ENCODE peak calls at places on chromosome 15, in six cellular contexts. H is PC-9, S is GM23248, B is fibroblast of pulmonary artery, O is AG08395, Y is heart left ventricle. D is an unnamed sample.

GRCh38 chr15:90697180-90697579 is 20.0 kb upstream of the BLM start:
- DNase-seq in H (no peak), S (no peak), B (no peak), O (no peak), Y (no peak), D (no peak)

GRCh38 chr15:97652700-97653167 is 307.8 kb upstream of the ARRDC4 start:
- DNase-seq in H (no peak), S (no peak), B (no peak), O (no peak), Y (no peak), D (no peak)

GRCh38 chr15:69337133-69337532 is 38.4 kb downstream of the PAQR5 start:
- DNase-seq in H (peak; percentile 41), S (peak; percentile 23), B (peak; percentile 33), O (peak; percentile 13), Y (no peak), D (peak; percentile 57)

GRCh38 chr15:78329625-78330024 is 10.5 kb upstream of the CRABP1 start:
- DNase-seq in H (peak; percentile 43), S (no peak), B (no peak), O (no peak), Y (no peak), D (no peak)

GRCh38 chr15:65957451-65957850 is 88.2 kb downstream of the RAB11A start:
- DNase-seq in H (no peak), S (no peak), B (no peak), O (no peak), Y (no peak), D (no peak)

GRCh38 chr15:40300367-40300766 is 7.4 kb downstream of the PLCB2 start:
- DNase-seq in H (no peak), S (no peak), B (no peak), O (no peak), Y (no peak), D (no peak)

GRCh38 chr15:77480859-77481258 is 60.2 kb downstream of the HMG20A start:
- DNase-seq in H (no peak), S (no peak), B (no peak), O (no peak), Y (no peak), D (no peak)

GRCh38 chr15:64343222-64343621 is 12.8 kb downstream of the CSNK1G1 start:
- DNase-seq in H (no peak), S (peak; percentile 70), B (no peak), O (peak; percentile 5), Y (no peak), D (no peak)

GRCh38 chr15:63246691-63247464 is 30.5 kb upstream of the APH1B start:
- DNase-seq in H (peak; percentile 87), S (peak; percentile 94), B (peak; percentile 90), O (peak; percentile 57), Y (no peak), D (no peak)

GRCh38 chr15:65384505-65384894 is 6.7 kb upstream of the IGDCC3 start:
- DNase-seq in H (no peak), S (no peak), B (no peak), O (no peak), Y (no peak), D (no peak)

GRCh38 chr15:80436511-80437307 is 32.5 kb downstream of the ARNT2 start:
- DNase-seq in H (peak; percentile 95), S (peak; percentile 80), B (peak; percentile 14), O (peak; percentile 29), Y (no peak), D (peak; percentile 70)

GRCh38 chr15:82832601-82833209 is 23.3 kb downstream of the WHAMM start:
- DNase-seq in H (peak; percentile 87), S (peak; percentile 95), B (peak; percentile 83), O (peak; percentile 93), Y (no peak), D (peak; percentile 64)

GRCh38 chr15:45320581-45320980 is 57.8 kb downstream of the GATM start:
- DNase-seq in H (peak; percentile 59), S (no peak), B (no peak), O (no peak), Y (no peak), D (peak; percentile 21)

GRCh38 chr15:74365619-74366445 is 1.6 kb downstream of the CYP11A1 start:
- DNase-seq in H (peak; percentile 44), S (peak; percentile 88), B (peak; percentile 61), O (peak; percentile 73), Y (no peak), D (no peak)

GRCh38 chr15:100338971-100339444 is 2.8 kb downstream of the ADAMTS17 start:
- DNase-seq in H (peak; percentile 52), S (peak; percentile 69), B (peak; percentile 89), O (peak; percentile 50), Y (peak; percentile 47), D (peak; percentile 37)

GRCh38 chr15:60343221-60343970 is 54.4 kb downstream of the ANXA2 start:
- DNase-seq in H (no peak), S (peak; percentile 49), B (no peak), O (no peak), Y (no peak), D (no peak)

GRCh38 chr15:51223771-51224229 is 114.6 kb downstream of the CYP19A1 start:
- DNase-seq in H (peak; percentile 45), S (peak; percentile 96), B (peak; percentile 78), O (peak; percentile 93), Y (no peak), D (peak; percentile 65)

GRCh38 chr15:73268457-73268856 is 100.3 kb downstream of the HCN4 start:
- DNase-seq in H (no peak), S (peak; percentile 14), B (no peak), O (no peak), Y (no peak), D (no peak)

GRCh38 chr15:31537770-31538592 is 211.3 kb downstream of the KLF13 start:
- DNase-seq in H (no peak), S (no peak), B (no peak), O (no peak), Y (no peak), D (no peak)

GRCh38 chr15:56918907-56919707 is 663 bp downstream of the TCF12 start:
- DNase-seq in H (peak; percentile 40), S (peak; percentile 91), B (peak; percentile 73), O (peak; percentile 62), Y (peak; percentile 74), D (no peak)

GRCh38 chr15:77507911-77508310 is 87.2 kb downstream of the HMG20A start:
- DNase-seq in H (no peak), S (peak; percentile 76), B (peak; percentile 86), O (peak; percentile 66), Y (peak; percentile 81), D (peak; percentile 41)

GRCh38 chr15:92049290-92050008 is 195.9 kb downstream of the SLCO3A1 start:
- DNase-seq in H (no peak), S (no peak), B (peak; percentile 6), O (no peak), Y (no peak), D (no peak)

GRCh38 chr15:43873651-43874050 is 46.8 kb downstream of the WDR76 start:
- DNase-seq in H (no peak), S (no peak), B (no peak), O (no peak), Y (no peak), D (no peak)

GRCh38 chr15:45650889-45651525 is 16.2 kb downstream of the SQOR start:
- DNase-seq in H (no peak), S (no peak), B (no peak), O (no peak), Y (no peak), D (no peak)

GRCh38 chr15:55494927-55495326 is 13.1 kb downstream of the DNAAF4 start:
- DNase-seq in H (no peak), S (no peak), B (no peak), O (no peak), Y (no peak), D (no peak)

GRCh38 chr15:100911086-100911485 is 8.1 kb upstream of the LRRK1 start:
- DNase-seq in H (no peak), S (no peak), B (no peak), O (no peak), Y (no peak), D (no peak)

GRCh38 chr15:38690737-38691332 is 126.2 kb upstream of the RASGRP1 start:
- DNase-seq in H (no peak), S (peak; percentile 78), B (peak; percentile 84), O (peak; percentile 57), Y (peak; percentile 40), D (peak; percentile 61)

GRCh38 chr15:80551348-80551747 is 143.8 kb upstream of the ABHD17C start:
- DNase-seq in H (no peak), S (no peak), B (no peak), O (no peak), Y (no peak), D (no peak)

GRCh38 chr15:84919268-84919667 is 34.8 kb downstream of the SLC28A1 start:
- DNase-seq in H (no peak), S (no peak), B (no peak), O (no peak), Y (no peak), D (no peak)

GRCh38 chr15:68626739-68627138 is 47.9 kb downstream of the CORO2B start:
- DNase-seq in H (no peak), S (no peak), B (no peak), O (no peak), Y (no peak), D (no peak)

GRCh38 chr15:40891810-40892448 is 2.3 kb upstream of the VPS18 start:
- DNase-seq in H (peak; percentile 68), S (peak; percentile 73), B (peak; percentile 62), O (peak; percentile 55), Y (no peak), D (peak; percentile 53)

GRCh38 chr15:59611277-59612260 is at the start of gene GCNT3:
- DNase-seq in H (peak; percentile 60), S (peak; percentile 70), B (peak; percentile 33), O (peak; percentile 26), Y (no peak), D (peak; percentile 32)

GRCh38 chr15:68674975-68675374 is 96.2 kb downstream of the CORO2B start:
- DNase-seq in H (no peak), S (no peak), B (peak; percentile 57), O (no peak), Y (no peak), D (no peak)

GRCh38 chr15:31031471-31032064 is 40.1 kb upstream of the MTMR10 start:
- DNase-seq in H (no peak), S (peak; percentile 50), B (peak; percentile 67), O (peak; percentile 34), Y (no peak), D (no peak)

GRCh38 chr15:63072023-63072650 is 29.6 kb downstream of the TPM1 start:
- DNase-seq in H (no peak), S (peak; percentile 32), B (no peak), O (no peak), Y (no peak), D (no peak)

GRCh38 chr15:99961011-99961441 is 227.8 kb upstream of the LYSMD4 start:
- DNase-seq in H (peak; percentile 46), S (peak; percentile 5), B (peak; percentile 55), O (no peak), Y (no peak), D (peak; percentile 51)

GRCh38 chr15:68034071-68034470 is 20.0 kb upstream of the PIAS1 start:
- DNase-seq in H (no peak), S (no peak), B (peak; percentile 39), O (no peak), Y (no peak), D (no peak)

D was measured in HCT116.